ENCODE peak calls at places on chromosomes 5 and 9, in four cellular contexts. V is GM12878, U is SK-N-SH, L is HCT116. G is an unnamed sample.

GRCh38 chr5:93915142-93915553 is 173.7 kb upstream of the POU5F2 start:
- DNase-seq in V (peak), U (no peak), L (peak), G (peak)

GRCh38 chr9:136011703-136012496 is 50.7 kb upstream of the UBAC1 start:
- DNase-seq in V (no peak), U (peak), L (no peak), G (no peak)

GRCh38 chr5:17785774-17786173 is 151.5 kb downstream of the TAF11L14 start:
- DNase-seq in V (no peak), U (no peak), L (no peak), G (no peak)

GRCh38 chr5:151159649-151160373 is 2.2 kb upstream of the ANXA6 start:
- DNase-seq in V (no peak), U (no peak), L (no peak), G (no peak)

GRCh38 chr5:135487839-135488514 is 35.8 kb upstream of the TIFAB start:
- DNase-seq in V (no peak), U (no peak), L (no peak), G (no peak)

GRCh38 chr5:118806571-118806970 is 181.8 kb downstream of the DTWD2 start:
- DNase-seq in V (no peak), U (no peak), L (no peak), G (no peak)

GRCh38 chr5:10701567-10702039 is 59.4 kb downstream of the DAP start:
- DNase-seq in V (no peak), U (peak), L (no peak), G (no peak)

GRCh38 chr5:54738118-54738972 is 220.8 kb downstream of the SNX18 start:
- DNase-seq in V (no peak), U (no peak), L (no peak), G (no peak)

GRCh38 chr9:137046094-137046787 is at the start of gene NPDC1:
- DNase-seq in V (no peak), U (peak), L (peak), G (peak)

GRCh38 chr9:94298949-94299599 is 29.4 kb downstream of the NUTM2F start:
- DNase-seq in V (no peak), U (no peak), L (no peak), G (no peak)

GRCh38 chr9:137055385-137056364 is 1.8 kb upstream of the ENTPD2 start:
- DNase-seq in V (no peak), U (peak), L (no peak), G (no peak)

GRCh38 chr9:137006116-137007003 is 10.0 kb upstream of the CLIC3 start:
- DNase-seq in V (no peak), U (no peak), L (no peak), G (no peak)

GRCh38 chr9:118643118-118643517 is 726.1 kb downstream of the BRINP1 start:
- DNase-seq in V (no peak), U (no peak), L (no peak), G (peak)

GRCh38 chr5:95526871-95527270 is 27.9 kb downstream of the SKIC3 start:
- DNase-seq in V (no peak), U (no peak), L (no peak), G (no peak)

GRCh38 chr5:40796487-40796889 is 1.7 kb downstream of the PRKAA1 start:
- DNase-seq in V (no peak), U (no peak), L (no peak), G (peak)

GRCh38 chr9:99079542-99079941 is 25.4 kb upstream of the TGFBR1 start:
- DNase-seq in V (no peak), U (no peak), L (no peak), G (no peak)

GRCh38 chr9:76699966-76700365 is 64.3 kb upstream of the PCA3 start:
- DNase-seq in V (no peak), U (no peak), L (no peak), G (no peak)

GRCh38 chr9:35108946-35109575 is 6.1 kb upstream of the STOML2 start:
- DNase-seq in V (no peak), U (no peak), L (no peak), G (no peak)

GRCh38 chr5:148469446-148470062 is 85.8 kb downstream of the FBXO38 start:
- DNase-seq in V (no peak), U (no peak), L (no peak), G (no peak)

GRCh38 chr5:142922223-142922952 is 152.2 kb downstream of the ARHGAP26 start:
- DNase-seq in V (peak), U (peak), L (no peak), G (peak)

GRCh38 chr9:73219985-73220626 is 68.4 kb downstream of the ANXA1 start:
- DNase-seq in V (peak), U (no peak), L (no peak), G (no peak)

GRCh38 chr9:88387035-88387732 is 1.1 kb upstream of the SPIN1 start:
- DNase-seq in V (no peak), U (no peak), L (peak), G (peak)

GRCh38 chr5:168227001-168227400 is 64.4 kb upstream of the WWC1 start:
- DNase-seq in V (no peak), U (no peak), L (no peak), G (no peak)

DNA sequence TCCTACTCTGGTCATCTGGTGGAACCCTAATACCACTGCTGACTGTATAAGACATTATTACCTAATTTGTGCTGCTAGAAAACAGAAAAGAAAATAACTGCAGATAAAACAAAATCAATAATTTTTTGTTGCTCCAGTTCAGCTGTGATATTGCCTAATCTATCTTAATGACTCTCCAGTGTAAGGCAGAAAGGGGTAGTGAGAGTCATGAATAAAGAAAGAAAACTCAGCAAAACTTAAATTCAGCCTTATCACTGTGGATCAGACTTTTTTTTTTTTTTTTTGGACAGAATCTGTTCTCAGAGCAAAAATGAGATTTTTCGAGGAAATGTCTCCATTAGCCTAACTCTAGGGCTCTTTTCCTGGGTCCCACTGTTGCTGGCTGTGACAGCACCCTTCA is 1.1 kb upstream of the DOCK2 start:
- DNase-seq in V (no peak), U (no peak), L (no peak), G (no peak)
- TF ChIP-seq JUND in V (no peak), U (no peak), L (no peak), G (no peak)

DNA sequence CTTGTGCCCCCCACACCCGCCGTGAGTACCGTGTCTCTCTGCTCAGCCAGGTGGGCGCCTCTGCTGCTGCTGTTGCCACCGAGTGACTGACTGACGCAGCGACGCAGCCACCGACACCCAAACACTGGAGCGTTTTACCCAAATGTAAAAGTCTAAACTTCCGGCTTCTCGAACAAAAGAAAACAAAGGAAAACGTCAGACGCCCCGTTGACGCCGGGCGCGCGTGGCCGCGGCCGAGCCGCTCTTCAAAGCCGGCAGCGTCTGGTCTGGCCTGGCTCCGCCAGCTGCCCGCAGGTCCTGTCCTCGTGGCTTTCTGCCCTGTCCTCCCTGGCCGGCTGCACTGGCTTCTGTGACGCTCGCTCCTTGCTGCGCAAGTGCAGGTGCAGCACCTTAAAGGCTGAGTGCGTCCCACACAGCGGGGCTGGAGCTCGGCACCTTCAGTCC is 41.4 kb upstream of the CLPTM1L start:
- DNase-seq in V (no peak), U (peak), L (no peak), G (peak)
- TF ChIP-seq JUND in V (no peak), U (no peak), L (no peak), G (no peak)

GRCh38 chr9:83307051-83307724 is 231.0 kb downstream of the FRMD3 start:
- DNase-seq in V (no peak), U (no peak), L (no peak), G (no peak)

GRCh38 chr9:83299094-83299493 is 236.2 kb upstream of the RASEF start:
- DNase-seq in V (no peak), U (no peak), L (no peak), G (no peak)

GRCh38 chr9:83299556-83299955 is 236.6 kb upstream of the RASEF start:
- DNase-seq in V (no peak), U (no peak), L (no peak), G (peak)

GRCh38 chr9:83304686-83305085 is 233.5 kb downstream of the FRMD3 start:
- DNase-seq in V (no peak), U (peak), L (no peak), G (no peak)
- TF ChIP-seq JUND in V (no peak), U (no peak), L (no peak), G (no peak)

GRCh38 chr5:173740400-173740799 is 124.0 kb upstream of the BOD1 start:
- DNase-seq in V (no peak), U (no peak), L (no peak), G (no peak)

GRCh38 chr5:173744527-173744926 is 128.1 kb upstream of the BOD1 start:
- DNase-seq in V (no peak), U (no peak), L (no peak), G (no peak)

GRCh38 chr5:173741729-173742431 is 125.4 kb upstream of the BOD1 start:
- DNase-seq in V (no peak), U (no peak), L (no peak), G (no peak)

GRCh38 chr5:173743641-173744343 is 127.3 kb upstream of the BOD1 start:
- DNase-seq in V (peak), U (no peak), L (no peak), G (no peak)

DNA sequence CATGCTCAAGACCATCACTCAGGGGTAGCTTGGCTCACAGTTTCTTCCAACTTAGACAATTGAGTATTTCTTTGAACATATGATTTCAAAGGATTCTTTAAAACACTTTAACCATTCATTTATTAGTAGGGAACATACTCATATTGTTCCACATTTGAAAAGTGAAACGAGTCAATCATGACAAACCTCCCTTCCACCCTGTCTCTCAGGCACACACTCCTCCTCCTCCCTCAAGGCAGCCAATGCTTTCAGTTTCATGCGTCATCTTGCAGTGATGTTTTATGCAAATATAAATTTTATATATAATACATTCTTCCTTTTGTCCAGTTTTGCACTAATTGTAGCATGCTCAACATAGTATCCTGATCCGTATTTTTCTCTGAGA is 126.0 kb upstream of the BOD1 start:
- DNase-seq in V (peak), U (no peak), L (no peak), G (no peak)
- TF ChIP-seq JUND in V (no peak), U (no peak), L (no peak), G (no peak)

GRCh38 chr5:125486634-125487033 is 740.2 kb upstream of the ZNF608 start:
- DNase-seq in V (no peak), U (no peak), L (no peak), G (no peak)
- TF ChIP-seq JUND in V (no peak), U (peak), L (no peak), G (no peak)

GRCh38 chr5:81700166-81700565 is 50.7 kb downstream of the SSBP2 start:
- DNase-seq in V (no peak), U (no peak), L (no peak), G (no peak)

GRCh38 chr5:81698806-81699205 is 52.1 kb downstream of the SSBP2 start:
- DNase-seq in V (no peak), U (no peak), L (no peak), G (no peak)

GRCh38 chr5:81694726-81695125 is 56.2 kb downstream of the SSBP2 start:
- DNase-seq in V (no peak), U (no peak), L (no peak), G (no peak)

GRCh38 chr5:81696418-81697397 is 54.2 kb downstream of the SSBP2 start:
- DNase-seq in V (no peak), U (no peak), L (no peak), G (no peak)
- TF ChIP-seq JUND in V (no peak), U (no peak), L (no peak), G (no peak)